ENCODE peak calls at places on chromosome 20, in four cellular contexts. A, P, Z and I are unnamed samples.

GRCh38 chr20:44734938-44735337 is 10.7 kb upstream of the KCNK15 start:
- DNase-seq in A (no peak), P (no peak), Z (no peak), I (peak)

GRCh38 chr20:35648836-35649235 is 15.9 kb downstream of the CPNE1 start:
- DNase-seq in A (no peak), P (no peak), Z (no peak), I (no peak)

GRCh38 chr20:63935447-63935846 is 20.8 kb downstream of the UCKL1 start:
- DNase-seq in A (no peak), P (no peak), Z (no peak), I (no peak)

GRCh38 chr20:23156170-23156841 is 70.2 kb upstream of the CD93 start:
- DNase-seq in A (no peak), P (peak), Z (peak), I (no peak)

GRCh38 chr20:46367967-46368901 is 38.2 kb downstream of the ELMO2 start:
- DNase-seq in A (no peak), P (peak), Z (peak), I (no peak)

GRCh38 chr20:51462566-51463276 is 79.8 kb downstream of the NFATC2 start:
- DNase-seq in A (no peak), P (no peak), Z (no peak), I (no peak)

GRCh38 chr20:371755-372542 is 8.6 kb upstream of the TRIB3 start:
- DNase-seq in A (no peak), P (peak), Z (peak), I (no peak)

GRCh38 chr20:2652724-2653510 is 485 bp downstream of the NOP56 start:
- DNase-seq in A (no peak), P (peak), Z (peak), I (no peak)

GRCh38 chr20:53517146-53517545 is 76.5 kb downstream of the ZNF217 start:
- DNase-seq in A (no peak), P (no peak), Z (peak), I (no peak)

GRCh38 chr20:58361549-58361948 is 27.5 kb upstream of the VAPB start:
- DNase-seq in A (no peak), P (no peak), Z (no peak), I (no peak)

GRCh38 chr20:6269163-6269873 is 146.5 kb upstream of the FERMT1 start:
- DNase-seq in A (no peak), P (no peak), Z (no peak), I (peak)

GRCh38 chr20:1965520-1966278 is 28.2 kb downstream of the PDYN start:
- DNase-seq in A (peak), P (peak), Z (peak), I (peak)

GRCh38 chr20:25867776-25868649 is 171.4 kb upstream of the ZNF337 start:
- DNase-seq in A (no peak), P (peak), Z (no peak), I (peak)

GRCh38 chr20:478949-479429 is 16.7 kb upstream of the TBC1D20 start:
- DNase-seq in A (no peak), P (peak), Z (peak), I (no peak)

GRCh38 chr20:25281541-25281991 is 33.7 kb downstream of the PYGB start:
- DNase-seq in A (peak), P (no peak), Z (no peak), I (peak)

GRCh38 chr20:63290677-63291472 is 2.1 kb upstream of the COL20A1 start:
- DNase-seq in A (no peak), P (peak), Z (peak), I (peak)

DNA sequence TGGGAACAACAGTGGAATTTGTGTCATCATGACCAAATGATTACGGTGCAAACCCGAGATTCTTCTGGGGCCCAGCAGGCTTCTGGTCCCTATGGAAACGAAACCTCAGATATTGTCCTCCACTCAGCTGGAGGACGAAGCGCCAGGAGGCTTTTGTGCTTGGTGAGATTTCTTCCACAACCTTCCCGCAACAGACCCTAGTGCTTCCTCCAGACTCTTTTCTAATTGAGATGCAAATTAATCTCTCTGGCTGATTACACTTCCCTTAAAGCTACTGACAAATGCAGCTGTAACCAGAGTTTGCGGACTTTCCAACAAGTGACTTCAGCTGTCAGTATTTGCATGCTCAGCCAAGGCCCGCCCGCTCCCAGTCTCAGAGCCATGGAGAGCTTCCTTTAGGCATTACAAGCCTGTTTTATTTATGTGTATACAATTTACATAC is 96.0 kb downstream of the INSM1 start:
- DNase-seq in A (peak), P (no peak), Z (no peak), I (peak)
- TF ChIP-seq CREM in A (peak), P (no peak), Z (no peak), I (no peak)

GRCh38 chr20:11921326-11921725 is 3.6 kb downstream of the BTBD3 start:
- DNase-seq in A (no peak), P (no peak), Z (no peak), I (no peak)
- TF ChIP-seq USF2 in A (no peak), P (no peak), Z (no peak), I (no peak)

DNA sequence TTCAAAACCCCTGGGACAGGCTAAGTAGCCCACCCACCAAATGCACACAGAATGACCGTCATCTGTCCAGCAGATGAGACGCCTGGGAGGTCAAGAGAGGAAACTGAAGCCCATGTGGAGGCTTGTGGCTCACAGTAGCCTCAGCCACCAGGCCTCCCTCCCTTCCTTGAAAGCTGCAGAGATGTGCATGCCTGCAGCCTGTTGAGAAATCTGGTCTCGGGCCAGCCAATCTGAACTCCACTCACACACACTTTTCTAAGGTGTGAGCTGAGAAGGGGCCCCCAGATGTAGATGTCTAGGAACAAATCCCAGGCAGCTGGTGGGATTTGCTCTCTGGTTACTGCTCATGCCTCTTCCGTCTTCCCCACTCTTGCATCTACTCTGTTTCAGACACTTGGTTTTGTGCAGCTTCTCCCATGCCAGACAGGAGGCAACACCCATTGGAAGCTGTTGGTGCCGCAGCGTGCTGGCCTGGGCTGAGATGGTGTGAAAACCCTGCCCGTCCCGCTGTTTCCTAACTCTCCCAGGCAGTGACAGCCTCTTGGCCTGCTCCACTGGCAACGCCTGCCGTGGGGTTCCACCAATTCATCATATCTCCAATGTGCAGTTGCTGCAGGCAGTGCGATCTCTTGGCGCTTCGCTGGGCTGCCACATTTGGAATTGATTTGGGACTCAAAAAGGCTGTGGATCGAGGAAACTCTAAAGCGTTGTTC is 24.1 kb upstream of the PAX1 start:
- DNase-seq in A (no peak), P (no peak), Z (no peak), I (no peak)
- TF ChIP-seq CREM in A (no peak), P (no peak), Z (no peak), I (no peak)

GRCh38 chr20:19440660-19441527 is 228.5 kb downstream of the SLC24A3 start:
- DNase-seq in A (no peak), P (no peak), Z (no peak), I (no peak)
- TF ChIP-seq USF2 in A (no peak), P (no peak), Z (no peak), I (no peak)

GRCh38 chr20:14134004-14134403 is 138.7 kb downstream of the MACROD2 start:
- DNase-seq in A (no peak), P (no peak), Z (no peak), I (no peak)
- TF ChIP-seq CREM in A (no peak), P (no peak), Z (no peak), I (no peak)